ENCODE peak calls at places on chromosome X, in eight cellular contexts. W, M, I, Z, P, D, L and V are unnamed samples.

GRCh38 chrX:68942141-68942540 is 113.3 kb downstream of the EFNB1 start:
- DNase-seq in W (no peak), M (no peak), I (no peak), Z (no peak), P (peak), D (no peak), L (no peak), V (no peak)

GRCh38 chrX:118904218-118904617 is 70.2 kb upstream of the LONRF3 start:
- DNase-seq in W (no peak), M (no peak), I (no peak), Z (no peak), P (no peak), D (no peak), L (no peak), V (no peak)

GRCh38 chrX:25207803-25208202 is 192.0 kb upstream of the ARX start:
- DNase-seq in W (no peak), M (no peak), I (no peak), Z (no peak), P (no peak), D (no peak), L (no peak), V (no peak)

GRCh38 chrX:154437971-154438893 is 1.3 kb downstream of the GDI1 start:
- DNase-seq in W (no peak), M (no peak), I (no peak), Z (no peak), P (no peak), D (no peak), L (no peak), V (no peak)

GRCh38 chrX:47751670-47752069 is 85.0 kb upstream of the ZNF81 start:
- DNase-seq in W (no peak), M (no peak), I (peak), Z (peak), P (no peak), D (no peak), L (peak), V (no peak)

GRCh38 chrX:68416592-68416991 is 16.7 kb downstream of the OPHN1 start:
- DNase-seq in W (no peak), M (no peak), I (no peak), Z (peak), P (no peak), D (no peak), L (no peak), V (no peak)

GRCh38 chrX:40552768-40553167 is 28.0 kb upstream of the ATP6AP2 start:
- DNase-seq in W (no peak), M (no peak), I (no peak), Z (peak), P (no peak), D (no peak), L (no peak), V (no peak)

GRCh38 chrX:110415440-110416167 is 57.0 kb downstream of the RTL9 start:
- DNase-seq in W (no peak), M (no peak), I (no peak), Z (no peak), P (no peak), D (no peak), L (no peak), V (no peak)

GRCh38 chrX:38817004-38817703 is 15.9 kb downstream of the MID1IP1 start:
- DNase-seq in W (peak), M (no peak), I (peak), Z (peak), P (no peak), D (peak), L (peak), V (no peak)

GRCh38 chrX:96846841-96847240 is 36.9 kb upstream of the RPA4 start:
- DNase-seq in W (no peak), M (no peak), I (no peak), Z (no peak), P (no peak), D (no peak), L (no peak), V (no peak)

GRCh38 chrX:109782994-109783711 is 50.1 kb upstream of the ACSL4 start:
- DNase-seq in W (no peak), M (no peak), I (no peak), Z (no peak), P (no peak), D (no peak), L (no peak), V (no peak)

GRCh38 chrX:83019258-83019657 is 488.8 kb upstream of the POU3F4 start:
- DNase-seq in W (no peak), M (no peak), I (no peak), Z (no peak), P (no peak), D (no peak), L (no peak), V (no peak)

GRCh38 chrX:155767101-155767878 is 113.9 kb upstream of the VAMP7 start:
- DNase-seq in W (peak), M (no peak), I (peak), Z (peak), P (peak), D (peak), L (peak), V (peak)

GRCh38 chrX:140799216-140799615 is 89.7 kb downstream of the LINC00632 start:
- DNase-seq in W (no peak), M (no peak), I (no peak), Z (peak), P (no peak), D (no peak), L (no peak), V (no peak)

GRCh38 chrX:14832151-14832550 is 40.7 kb downstream of the FANCB start:
- DNase-seq in W (no peak), M (no peak), I (no peak), Z (no peak), P (no peak), D (no peak), L (no peak), V (no peak)

GRCh38 chrX:66717926-66718325 is 79.0 kb upstream of the EDA2R start:
- DNase-seq in W (no peak), M (no peak), I (no peak), Z (no peak), P (no peak), D (no peak), L (no peak), V (no peak)

GRCh38 chrX:154419688-154420401 is 8.5 kb downstream of the TAFAZZIN start:
- DNase-seq in W (no peak), M (no peak), I (peak), Z (no peak), P (no peak), D (no peak), L (peak), V (no peak)

GRCh38 chrX:23841847-23842522 is 59.0 kb downstream of the SAT1 start:
- DNase-seq in W (no peak), M (no peak), I (no peak), Z (no peak), P (no peak), D (no peak), L (no peak), V (no peak)

GRCh38 chrX:151624677-151625076 is 61.2 kb downstream of the PASD1 start:
- DNase-seq in W (no peak), M (no peak), I (no peak), Z (no peak), P (no peak), D (no peak), L (no peak), V (no peak)

GRCh38 chrX:10166731-10167149 is 10.0 kb downstream of the CLCN4 start:
- DNase-seq in W (no peak), M (no peak), I (no peak), Z (no peak), P (no peak), D (no peak), L (no peak), V (no peak)

GRCh38 chrX:76428243-76429130 is 977 bp downstream of the MAGEE1 start:
- DNase-seq in W (peak), M (no peak), I (peak), Z (no peak), P (peak), D (peak), L (peak), V (peak)

GRCh38 chrX:1487401-1487800 is 34.7 kb upstream of the ASMTL start:
- DNase-seq in W (no peak), M (no peak), I (no peak), Z (no peak), P (peak), D (no peak), L (no peak), V (no peak)

GRCh38 chrX:77937291-77937690 is 26.8 kb downstream of the ATP7A start:
- DNase-seq in W (no peak), M (no peak), I (no peak), Z (peak), P (no peak), D (no peak), L (no peak), V (no peak)

GRCh38 chrX:48910926-48911406 is 480 bp downstream of the SLC35A2 start:
- DNase-seq in W (no peak), M (no peak), I (no peak), Z (no peak), P (no peak), D (no peak), L (no peak), V (no peak)

GRCh38 chrX:53263597-53264094 is 17.7 kb downstream of the IQSEC2 start:
- DNase-seq in W (no peak), M (no peak), I (peak), Z (peak), P (no peak), D (no peak), L (no peak), V (no peak)

GRCh38 chrX:109624641-109625311 is at the start of gene KCNE5:
- DNase-seq in W (no peak), M (no peak), I (no peak), Z (no peak), P (no peak), D (peak), L (no peak), V (no peak)

GRCh38 chrX:106484233-106484632 is 127.5 kb upstream of the RADX start:
- DNase-seq in W (no peak), M (no peak), I (no peak), Z (no peak), P (no peak), D (no peak), L (no peak), V (no peak)
- TF ChIP-seq POLR2A in W (no peak), M (no peak), I (no peak), Z (no peak), P (no peak), D (no peak), L (no peak), V (no peak)

GRCh38 chrX:136779346-136779781 is 1.4 kb downstream of the ARHGEF6 start:
- DNase-seq in W (no peak), M (no peak), I (no peak), Z (no peak), P (no peak), D (no peak), L (no peak), V (no peak)
- TF ChIP-seq POLR2A in W (no peak), M (no peak), I (no peak), Z (no peak), P (no peak), D (no peak), L (no peak), V (no peak)

GRCh38 chrX:12997898-12998687 is 23.2 kb downstream of the TMSB4X start:
- DNase-seq in W (no peak), M (no peak), I (no peak), Z (no peak), P (no peak), D (no peak), L (peak), V (no peak)
- TF ChIP-seq POLR2A in W (no peak), M (no peak), I (no peak), Z (no peak), P (no peak), D (no peak), L (no peak), V (no peak)

DNA sequence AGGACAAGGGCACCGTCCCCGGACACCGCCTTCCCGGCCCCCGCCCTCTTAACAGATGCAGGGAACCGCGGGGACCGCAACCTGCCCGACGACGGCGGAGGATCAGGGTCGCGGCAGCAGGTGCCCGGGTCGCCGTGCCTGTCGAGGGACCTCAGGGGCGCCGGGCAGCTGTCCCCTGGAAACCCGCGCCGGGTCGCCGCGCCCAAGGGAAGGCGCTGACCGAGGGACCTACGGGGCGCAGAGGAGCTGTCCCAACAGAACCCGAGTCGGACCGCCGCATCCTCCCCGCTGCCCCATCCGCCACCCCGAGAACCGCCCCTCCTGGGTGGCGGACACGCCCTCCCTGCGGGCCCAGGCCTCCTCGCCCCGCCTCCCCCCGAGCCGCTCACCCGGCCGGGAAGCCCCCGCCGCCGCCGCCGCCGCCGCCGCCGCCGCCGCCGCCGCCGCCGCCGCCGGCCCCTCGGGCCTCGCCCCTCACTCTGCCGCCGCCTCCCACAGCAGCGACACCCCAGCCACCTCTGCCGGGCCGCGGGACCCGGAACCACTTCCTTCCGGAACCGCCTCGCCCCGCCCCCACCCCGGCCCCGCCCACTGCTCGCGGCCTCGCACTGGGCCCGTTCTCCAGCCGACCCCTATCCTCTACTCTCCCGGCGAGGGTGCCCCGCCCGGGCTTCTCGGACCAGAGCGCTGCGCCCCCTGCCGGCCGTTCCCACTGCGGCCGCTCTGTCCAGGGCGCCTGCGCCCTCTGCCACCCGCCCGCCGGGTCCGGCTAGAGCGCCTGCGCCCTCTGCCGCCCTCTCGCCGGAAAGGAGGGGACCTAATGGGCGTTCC is at the start of gene BCLAF3:
- DNase-seq in W (peak), M (peak), I (peak), Z (peak), P (peak), D (peak), L (peak), V (peak)
- TF ChIP-seq POLR2A in W (no peak), M (peak), I (no peak), Z (no peak), P (no peak), D (no peak), L (no peak), V (no peak)

GRCh38 chrX:4963432-4963831 is 1250.0 kb upstream of the PRKX start:
- DNase-seq in W (no peak), M (no peak), I (no peak), Z (no peak), P (no peak), D (no peak), L (no peak), V (no peak)
- TF ChIP-seq POLR2A in W (no peak), M (no peak), I (no peak), Z (no peak), P (no peak), D (no peak), L (no peak), V (no peak)

DNA sequence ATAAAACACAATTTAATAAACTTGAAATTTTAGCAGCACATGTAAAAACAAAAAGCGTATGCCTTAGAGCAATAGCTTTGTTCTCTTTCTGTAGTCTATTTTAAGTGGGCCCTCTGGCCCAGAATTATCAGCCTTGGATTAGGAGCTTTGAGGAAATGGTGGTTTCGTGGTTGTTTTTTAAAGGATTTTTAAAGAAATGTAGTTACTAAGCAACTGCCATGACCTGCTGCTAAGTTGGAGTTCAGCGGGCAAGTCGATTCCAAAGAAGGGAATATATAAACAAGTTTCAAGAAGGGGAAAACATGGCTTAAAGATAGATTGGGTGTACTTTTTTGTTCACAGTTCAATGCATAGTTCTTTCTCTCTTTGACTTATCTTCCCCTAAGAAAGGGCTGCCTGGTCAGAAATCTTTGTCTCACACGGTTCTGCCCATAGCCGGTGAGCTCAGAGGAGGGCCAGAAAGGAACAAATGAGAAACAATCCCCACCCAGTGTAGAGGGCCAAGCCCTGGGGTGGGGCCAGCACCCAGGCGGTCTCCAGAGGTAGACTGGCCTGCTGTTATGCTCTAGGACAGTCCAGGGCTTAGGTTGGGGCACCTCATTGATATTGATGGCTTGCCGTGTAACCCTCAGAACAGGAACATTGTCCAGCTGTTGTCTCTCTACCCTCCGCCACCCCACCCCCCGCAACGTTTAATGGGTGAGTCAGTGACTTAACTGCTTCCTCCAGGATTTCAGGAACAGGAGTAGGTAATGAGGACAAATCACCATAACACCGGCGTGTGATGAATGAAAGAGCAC is 32.5 kb downstream of the DLG3 start:
- DNase-seq in W (peak), M (no peak), I (no peak), Z (peak), P (no peak), D (peak), L (no peak), V (no peak)
- TF ChIP-seq POLR2A in W (no peak), M (no peak), I (no peak), Z (no peak), P (no peak), D (no peak), L (no peak), V (no peak)

DNA sequence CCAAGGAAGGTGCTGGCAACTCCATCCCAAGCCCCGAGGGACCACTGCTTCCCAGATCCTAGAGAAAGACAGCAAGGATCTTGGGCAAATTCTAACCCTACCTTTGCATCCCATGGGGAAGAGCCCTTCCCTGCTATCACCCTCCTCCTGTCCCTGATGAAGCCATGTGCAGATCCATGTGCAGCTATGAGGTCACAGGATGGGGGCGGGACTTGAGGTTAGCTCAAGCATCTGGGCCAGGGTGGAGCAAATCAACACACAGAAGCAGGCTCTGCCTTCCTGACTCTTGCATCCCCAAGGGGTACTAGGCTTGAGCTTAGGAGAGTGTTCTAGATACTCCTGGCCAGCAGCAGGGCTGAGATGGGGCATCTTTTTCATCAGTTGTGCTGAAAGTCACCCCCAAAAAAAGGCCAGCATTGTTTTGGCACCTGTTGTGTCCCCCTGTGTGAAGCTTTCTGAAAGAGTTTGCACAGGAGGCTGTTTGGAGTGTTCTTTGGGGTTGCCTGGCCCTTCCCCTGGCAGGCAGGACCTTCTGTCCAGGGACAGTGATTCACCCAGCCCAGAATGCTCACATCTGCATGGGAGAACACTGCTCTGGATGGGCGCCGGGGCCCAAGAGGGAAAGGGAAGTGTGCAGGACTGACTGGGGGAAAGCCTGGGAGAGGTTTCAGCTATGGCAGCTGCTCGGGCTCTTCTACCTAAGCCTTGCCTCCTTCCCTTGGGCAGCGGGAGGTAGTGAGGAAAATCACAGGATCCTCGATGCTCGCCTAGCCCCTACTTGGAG is 50.8 kb downstream of the PRPS1 start:
- DNase-seq in W (peak), M (peak), I (peak), Z (peak), P (peak), D (peak), L (peak), V (peak)
- TF ChIP-seq POLR2A in W (no peak), M (peak), I (no peak), Z (no peak), P (no peak), D (no peak), L (no peak), V (no peak)

GRCh38 chrX:97898798-97899197 is 1015.1 kb downstream of the RPA4 start:
- DNase-seq in W (no peak), M (no peak), I (no peak), Z (no peak), P (no peak), D (no peak), L (no peak), V (no peak)
- TF ChIP-seq POLR2A in W (no peak), M (no peak), I (no peak), Z (no peak), P (no peak), D (no peak), L (no peak), V (no peak)

GRCh38 chrX:152937236-152937635 is 39.4 kb downstream of the ZNF185 start:
- DNase-seq in W (no peak), M (no peak), I (peak), Z (no peak), P (no peak), D (no peak), L (no peak), V (no peak)

GRCh38 chrX:152945021-152945979 is 47.4 kb downstream of the ZNF185 start:
- DNase-seq in W (no peak), M (no peak), I (peak), Z (no peak), P (no peak), D (no peak), L (no peak), V (no peak)

GRCh38 chrX:152946681-152947080 is 47.2 kb downstream of the PNMA5 start:
- DNase-seq in W (no peak), M (no peak), I (peak), Z (no peak), P (no peak), D (no peak), L (no peak), V (no peak)

GRCh38 chrX:152943826-152944225 is 46.0 kb downstream of the ZNF185 start:
- DNase-seq in W (no peak), M (no peak), I (peak), Z (no peak), P (no peak), D (no peak), L (no peak), V (no peak)

DNA sequence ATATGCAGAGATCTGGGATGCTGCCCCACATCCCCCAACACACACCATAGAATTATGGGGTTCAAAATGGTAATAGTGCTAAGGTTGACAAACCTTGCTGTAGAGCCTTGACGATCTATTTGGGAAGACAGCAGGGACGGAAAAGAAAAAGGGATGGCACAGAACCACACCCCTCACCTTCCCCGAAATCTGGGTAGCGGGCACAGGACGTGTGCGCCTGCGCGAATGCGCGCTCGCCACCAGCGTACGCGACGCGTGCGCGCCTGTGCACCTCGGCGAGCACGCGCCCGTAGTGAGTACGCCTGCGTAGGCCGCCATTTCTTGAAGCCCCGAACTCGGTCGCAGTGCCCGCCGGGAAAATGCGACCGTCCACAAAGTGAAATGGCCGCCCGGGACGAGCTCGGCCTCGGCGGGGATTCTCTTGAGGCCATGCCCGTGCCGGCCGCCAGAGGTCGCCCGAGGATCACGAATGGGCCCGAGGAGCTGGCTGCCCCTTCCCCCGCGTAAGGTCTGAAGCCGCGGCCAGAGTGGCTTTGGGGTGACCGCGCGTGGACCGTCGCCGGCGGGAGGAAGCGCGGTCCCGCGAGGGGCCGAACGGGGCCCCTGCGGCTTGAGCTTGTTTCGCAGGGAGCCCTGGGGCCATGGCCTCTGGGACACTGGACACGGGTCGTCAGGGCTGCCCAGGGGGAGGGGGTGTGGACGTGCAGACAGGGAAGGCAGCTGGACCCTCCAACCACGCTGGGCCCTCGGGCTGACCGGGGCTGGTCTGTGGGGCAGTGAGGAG is 43.7 kb downstream of the ZNF185 start:
- DNase-seq in W (peak), M (peak), I (peak), Z (peak), P (peak), D (peak), L (peak), V (peak)
- TF ChIP-seq POLR2A in W (peak), M (no peak), I (peak), Z (peak), P (no peak), D (no peak), L (no peak), V (no peak)